ENCODE peak calls at places on chromosomes 3 and 15, in eight cellular contexts. G, U, J, T, N, O, X and A are unnamed samples. For H3K4me1, the result is how much of the 10 kb centered on the place peaks cover.

GRCh38 chr15:63274427-63274826 is 3.0 kb upstream of the APH1B start:
- DNase-seq in G (no peak), U (no peak), J (no peak), T (peak), N (no peak), O (peak), X (no peak), A (no peak)

GRCh38 chr15:50224606-50225005 is 40.9 kb downstream of the HDC start:
- DNase-seq in G (no peak), U (no peak), J (no peak), T (no peak), N (no peak), O (no peak), X (no peak), A (no peak)

GRCh38 chr3:159978353-159978752 is 10.3 kb upstream of the IL12A start:
- DNase-seq in G (no peak), U (no peak), J (no peak), T (no peak), N (no peak), O (no peak), X (peak), A (no peak)

GRCh38 chr3:173398111-173398479 is 551 bp downstream of the NLGN1 start:
- DNase-seq in G (no peak), U (no peak), J (no peak), T (no peak), N (no peak), O (no peak), X (no peak), A (no peak)

GRCh38 chr3:59482684-59483083 is 432.9 kb upstream of the CFAP20DC start:
- DNase-seq in G (no peak), U (no peak), J (no peak), T (no peak), N (no peak), O (no peak), X (no peak), A (no peak)

GRCh38 chr3:177385186-177385585 is 187.9 kb upstream of the TBL1XR1 start:
- DNase-seq in G (no peak), U (no peak), J (no peak), T (no peak), N (no peak), O (no peak), X (no peak), A (no peak)

GRCh38 chr3:104132566-104132997 is 1234.1 kb upstream of the ALCAM start:
- DNase-seq in G (no peak), U (no peak), J (no peak), T (peak), N (no peak), O (no peak), X (no peak), A (no peak)

GRCh38 chr15:50735156-50735555 is 30.4 kb downstream of the SPPL2A start:
- DNase-seq in G (no peak), U (no peak), J (no peak), T (peak), N (no peak), O (no peak), X (no peak), A (no peak)

GRCh38 chr15:72786244-72786641 is 2.7 kb upstream of the ADPGK start:
- DNase-seq in G (no peak), U (no peak), J (no peak), T (no peak), N (no peak), O (no peak), X (no peak), A (no peak)

GRCh38 chr3:137778941-137779340 is 14.8 kb downstream of the SOX14 start:
- DNase-seq in G (no peak), U (no peak), J (no peak), T (no peak), N (no peak), O (no peak), X (no peak), A (no peak)

GRCh38 chr3:186209810-186210752 is 101.2 kb upstream of the ETV5 start:
- DNase-seq in G (peak), U (no peak), J (peak), T (peak), N (peak), O (peak), X (peak), A (no peak)

GRCh38 chr3:74129056-74129455 is 485.4 kb downstream of the CNTN3 start:
- DNase-seq in G (no peak), U (no peak), J (no peak), T (no peak), N (no peak), O (no peak), X (no peak), A (no peak)

GRCh38 chr15:68403161-68403941 is 28.6 kb downstream of the ITGA11 start:
- DNase-seq in G (no peak), U (no peak), J (peak), T (no peak), N (no peak), O (peak), X (no peak), A (peak)

GRCh38 chr3:31095254-31095653 is 200.8 kb upstream of the GADL1 start:
- DNase-seq in G (no peak), U (no peak), J (no peak), T (no peak), N (no peak), O (no peak), X (no peak), A (no peak)

GRCh38 chr15:47326506-47326905 is 390.8 kb upstream of the SEMA6D start:
- DNase-seq in G (no peak), U (no peak), J (no peak), T (no peak), N (no peak), O (no peak), X (no peak), A (no peak)

GRCh38 chr15:47332481-47332880 is 384.8 kb upstream of the SEMA6D start:
- DNase-seq in G (no peak), U (no peak), J (no peak), T (no peak), N (no peak), O (no peak), X (no peak), A (no peak)

GRCh38 chr15:47331796-47332480 is 385.4 kb upstream of the SEMA6D start:
- DNase-seq in G (no peak), U (no peak), J (peak), T (peak), N (no peak), O (no peak), X (no peak), A (no peak)

GRCh38 chr15:47326934-47327333 is 390.4 kb upstream of the SEMA6D start:
- DNase-seq in G (no peak), U (no peak), J (no peak), T (no peak), N (no peak), O (no peak), X (no peak), A (no peak)
- H3K27ac ChIP-seq in G (no peak), U (no peak), J (no peak), T (no peak), N (no peak), O (no peak), X (no peak), A (no peak)

GRCh38 chr3:11118181-11118682 is 36.1 kb upstream of the HRH1 start:
- DNase-seq in G (no peak), U (no peak), J (no peak), T (no peak), N (no peak), O (no peak), X (no peak), A (no peak)
- H3K4me1 ChIP-seq in G (under half), U (under half), J (under half), T (under half), N (under half), O (under half), X (under half), A (under half)

GRCh38 chr15:44536298-44536961 is 517 bp upstream of the EIF3J start:
- DNase-seq in G (peak), U (no peak), J (no peak), T (no peak), N (peak), O (peak), X (peak), A (peak)
- TF ChIP-seq CTCF in G (peak), U (peak), J (peak), T (peak), N (peak), O (peak), X (peak), A (peak)

GRCh38 chr3:116445291-116445841 is at the start of gene LSAMP:
- DNase-seq in G (no peak), U (no peak), J (peak), T (peak), N (no peak), O (peak), X (no peak), A (no peak)
- H3K27ac ChIP-seq in G (no peak), U (no peak), J (no peak), T (peak), N (no peak), O (no peak), X (no peak), A (no peak)